ENCODE peak calls at places on chromosome 9, in ten cellular contexts. E is activated CD4-positive, alpha-beta memory T cell treated with anti-CD3 and anti-CD28 coated beads, Interleukin-2, amount 10 ng/mL, durations not matched to agents 7 days and 5 days; X is GM03348; D is GM12878; H is psoas muscle; F is AML-193; T is NCI-H345; Y is NCI-H1092; P is posterior vena cava; U is EH. C is an unnamed sample.
A peak's percentile ranks its signal among the peaks of the same experiment; 100 is the strongest.

GRCh38 chr9:22097712-22098111 is 88.6 kb upstream of the CDKN2B start:
- DNase-seq in P (no peak), T (no peak), F (no peak), H (no peak), U (peak; percentile 96), X (peak; percentile 38), E (no peak), Y (no peak), D (no peak), C (no peak)

GRCh38 chr9:37987467-37987981 is 81.5 kb downstream of the SHB start:
- DNase-seq in T (no peak), U (no peak), E (no peak), P (no peak), X (no peak), F (no peak), Y (peak; percentile 72), D (no peak), H (no peak), C (no peak)

GRCh38 chr9:21255538-21256212 is 15.9 kb upstream of the IFNA14 start:
- DNase-seq in Y (no peak), E (no peak), D (no peak), H (no peak), X (no peak), F (no peak), U (no peak), P (no peak), T (no peak), C (no peak)

GRCh38 chr9:78234810-78235209 is 1.1 kb upstream of the CEP78 start:
- DNase-seq in H (no peak), E (no peak), Y (no peak), F (no peak), T (no peak), X (peak; percentile 63), D (no peak), P (no peak), U (peak; percentile 63), C (no peak)

GRCh38 chr9:2181794-2182193 is 166.6 kb downstream of the SMARCA2 start:
- DNase-seq in P (no peak), E (no peak), Y (no peak), X (peak; percentile 20), D (no peak), T (no peak), F (no peak), U (peak; percentile 40), H (peak; percentile 27), C (peak; percentile 74)

GRCh38 chr9:112809351-112809848 is 58.8 kb downstream of the SNX30 start:
- DNase-seq in T (no peak), Y (no peak), X (no peak), H (no peak), E (no peak), F (no peak), D (peak; percentile 98), U (no peak), P (no peak), C (no peak)

GRCh38 chr9:2872307-2872940 is 28.5 kb upstream of the PUM3 start:
- DNase-seq in F (no peak), E (no peak), P (no peak), Y (peak; percentile 24), U (peak; percentile 40), X (peak; percentile 33), T (no peak), D (no peak), H (no peak), C (no peak)

GRCh38 chr9:128787583-128788156 is 617 bp downstream of the TBC1D13 start:
- DNase-seq in X (peak; percentile 59), T (no peak), F (no peak), D (no peak), Y (no peak), E (no peak), P (no peak), U (peak; percentile 18), H (no peak), C (no peak)

GRCh38 chr9:136342191-136343120 is 15.1 kb downstream of the GPSM1 start:
- DNase-seq in X (peak; percentile 64), U (peak; percentile 67), D (peak; percentile 23), H (peak; percentile 73), F (no peak), Y (no peak), E (peak; percentile 65), T (no peak), P (peak; percentile 95), C (peak; percentile 92)

GRCh38 chr9:119092125-119092524 is 277.1 kb downstream of the BRINP1 start:
- DNase-seq in P (no peak), Y (no peak), F (no peak), T (no peak), H (no peak), X (no peak), U (no peak), D (no peak), E (no peak), C (no peak)

GRCh38 chr9:34590376-34591090 is 1.0 kb upstream of the CNTFR start:
- DNase-seq in P (no peak), F (no peak), H (peak; percentile 52), Y (no peak), U (no peak), X (peak; percentile 39), E (no peak), T (peak; percentile 20), D (no peak), C (no peak)